ENCODE peak calls at places on chromosomes 7 and 10, in four cellular contexts. U is B cell, Q is endothelial cell, W is ascending aorta. Y is an unnamed sample.

GRCh38 chr10:10642741-10643280 is 374.9 kb upstream of the CELF2 start:
- DNase-seq in U (no peak), Q (no peak), W (peak; percentile 79), Y (no peak)

GRCh38 chr7:151608031-151608551 is 88.4 kb upstream of the RHEB start:
- DNase-seq in U (no peak), Q (no peak), W (no peak), Y (peak; percentile 14)

GRCh38 chr7:103632972-103633371 is 187.0 kb upstream of the SLC26A5 start:
- DNase-seq in U (no peak), Q (no peak), W (no peak), Y (no peak)

GRCh38 chr7:150448789-150449147 is 1.7 kb upstream of the GIMAP8 start:
- DNase-seq in U (peak; percentile 85), Q (peak; percentile 87), W (peak; percentile 79), Y (peak; percentile 94)

GRCh38 chr7:48182736-48183369 is 11.6 kb downstream of the ABCA13 start:
- DNase-seq in U (no peak), Q (no peak), W (no peak), Y (no peak)

GRCh38 chr7:46134795-46135194 is 213.7 kb upstream of the IGFBP3 start:
- DNase-seq in U (no peak), Q (no peak), W (no peak), Y (no peak)

GRCh38 chr10:132460691-132461090 is 63.7 kb downstream of the PWWP2B start:
- DNase-seq in U (peak; percentile 41), Q (no peak), W (no peak), Y (no peak)

GRCh38 chr7:47402941-47403340 is 179.0 kb downstream of the TNS3 start:
- DNase-seq in U (no peak), Q (no peak), W (peak; percentile 48), Y (no peak)

GRCh38 chr10:36026081-36026480 is 384.0 kb upstream of the FZD8 start:
- DNase-seq in U (no peak), Q (no peak), W (no peak), Y (no peak)

GRCh38 chr10:88515235-88515634 is 67.9 kb downstream of the RNLS start:
- DNase-seq in U (no peak), Q (no peak), W (no peak), Y (no peak)

GRCh38 chr10:97534746-97535367 is 36.1 kb downstream of the UBTD1 start:
- DNase-seq in U (no peak), Q (peak; percentile 51), W (no peak), Y (peak; percentile 64)

GRCh38 chr10:69419096-69419760 is 2.5 kb upstream of the TACR2 start:
- DNase-seq in U (no peak), Q (no peak), W (no peak), Y (no peak)

GRCh38 chr7:22579961-22580360 is 80.0 kb upstream of the STEAP1B start:
- DNase-seq in U (no peak), Q (no peak), W (no peak), Y (no peak)

GRCh38 chr7:22574756-22575517 is 74.9 kb upstream of the STEAP1B start:
- DNase-seq in U (no peak), Q (no peak), W (no peak), Y (no peak)

GRCh38 chr7:22578048-22578770 is 78.2 kb upstream of the STEAP1B start:
- DNase-seq in U (no peak), Q (no peak), W (no peak), Y (no peak)

GRCh38 chr7:22581099-22581498 is 81.1 kb upstream of the STEAP1B start:
- DNase-seq in U (no peak), Q (no peak), W (no peak), Y (no peak)

GRCh38 chr7:22576941-22577927 is 77.2 kb upstream of the STEAP1B start:
- DNase-seq in U (no peak), Q (no peak), W (peak; percentile 87), Y (no peak)
- TF ChIP-seq CTCF in U (no peak), Q (no peak), W (no peak), Y (no peak)

DNA sequence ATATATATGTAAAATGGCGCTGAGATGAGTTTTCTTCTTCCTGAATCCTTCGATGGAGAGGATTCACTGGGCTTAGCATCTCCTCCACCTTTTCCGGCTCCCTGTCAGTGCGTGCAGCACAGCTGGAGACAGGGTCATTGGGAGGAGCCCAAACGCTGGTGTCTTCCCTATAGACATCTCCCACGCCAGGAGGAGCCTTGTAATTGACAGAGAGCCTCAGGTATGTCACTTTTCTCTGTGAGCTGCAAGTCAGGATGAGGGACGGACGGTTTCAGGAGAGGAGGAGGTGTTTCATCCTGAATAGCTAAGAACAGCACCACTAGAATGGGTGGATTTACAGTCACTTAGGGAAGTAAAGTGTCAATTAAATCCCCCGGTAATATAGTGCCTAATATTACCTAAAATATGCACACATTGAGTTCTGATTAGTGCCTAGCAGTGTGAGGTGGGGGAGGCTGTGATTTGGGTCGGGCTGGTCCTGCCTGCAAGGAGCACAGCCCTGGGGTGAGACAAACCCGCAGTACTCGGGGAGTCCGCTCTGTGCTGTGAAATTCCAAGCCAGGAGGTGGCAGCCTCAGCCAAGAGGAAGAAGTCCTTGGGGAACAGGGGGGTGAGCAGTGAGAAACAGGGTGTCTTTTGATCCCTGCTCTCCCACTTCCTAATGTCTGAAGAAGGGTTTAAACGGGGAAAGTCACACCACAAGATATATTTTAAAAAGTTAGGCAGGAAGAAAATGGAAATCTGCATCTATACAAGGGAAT is 28.2 kb downstream of the IL15RA start:
- DNase-seq in U (no peak), Q (peak; percentile 62), W (peak; percentile 84), Y (peak; percentile 62)
- TF ChIP-seq CTCF in U (no peak), Q (no peak), W (peak; percentile 66), Y (no peak)

GRCh38 chr7:25821225-25821624 is 330.8 kb upstream of the NFE2L3 start:
- DNase-seq in U (no peak), Q (no peak), W (no peak), Y (no peak)

GRCh38 chr7:25823571-25823970 is 328.4 kb upstream of the NFE2L3 start:
- DNase-seq in U (no peak), Q (no peak), W (no peak), Y (no peak)

GRCh38 chr7:25815711-25816110 is 336.3 kb upstream of the NFE2L3 start:
- DNase-seq in U (no peak), Q (no peak), W (no peak), Y (no peak)

GRCh38 chr7:25822823-25823222 is 329.2 kb upstream of the NFE2L3 start:
- DNase-seq in U (no peak), Q (no peak), W (no peak), Y (no peak)

GRCh38 chr7:25820432-25821040 is 331.5 kb upstream of the NFE2L3 start:
- DNase-seq in U (no peak), Q (peak; percentile 26), W (no peak), Y (peak; percentile 25)
- TF ChIP-seq CTCF in U (peak; percentile 60), Q (peak; percentile 78), W (no peak), Y (peak; percentile 45)

GRCh38 chr7:24932815-24933214 is 47.2 kb downstream of the OSBPL3 start:
- DNase-seq in U (no peak), Q (no peak), W (no peak), Y (no peak)
- TF ChIP-seq CTCF in U (no peak), Q (no peak), W (no peak), Y (no peak)

Y was measured in activated CD8-positive, alpha-beta T cell treated with anti-CD3 and anti-CD28 coated beads for 36 hours.